ENCODE peak calls at places on chromosomes 6 and 20, in four cellular contexts. S is K562, G is HCT116, P is H1. L is an unnamed sample.

GRCh38 chr6:166697113-166697512 is 70.1 kb upstream of the RPS6KA2 start:
- DNase-seq in S (no peak), G (no peak), P (no peak), L (no peak)

GRCh38 chr6:128397996-128398395 is 122.4 kb downstream of the PTPRK start:
- DNase-seq in S (no peak), G (no peak), P (no peak), L (no peak)

GRCh38 chr6:112967974-112968373 is 620.8 kb downstream of the RFPL4B start:
- DNase-seq in S (no peak), G (no peak), P (no peak), L (no peak)

GRCh38 chr6:82711105-82711829 is 347.6 kb downstream of the TPBG start:
- DNase-seq in S (no peak), G (no peak), P (no peak), L (no peak)

GRCh38 chr6:143097224-143097795 is 36.6 kb downstream of the AIG1 start:
- DNase-seq in S (no peak), G (no peak), P (no peak), L (no peak)

GRCh38 chr20:20697325-20697845 is 15.1 kb downstream of the RALGAPA2 start:
- DNase-seq in S (no peak), G (no peak), P (no peak), L (no peak)

GRCh38 chr6:75090574-75090973 is 115.3 kb downstream of the COL12A1 start:
- DNase-seq in S (no peak), G (no peak), P (no peak), L (no peak)

GRCh38 chr6:157885211-157885788 is 62.3 kb downstream of the SNX9 start:
- DNase-seq in S (no peak), G (no peak), P (no peak), L (no peak)

GRCh38 chr6:141989706-141989959 is 143.1 kb upstream of the GJE1 start:
- DNase-seq in S (no peak), G (no peak), P (no peak), L (no peak)

GRCh38 chr6:95352064-95352463 is 225.3 kb upstream of the MANEA start:
- DNase-seq in S (no peak), G (peak; percentile 3), P (no peak), L (no peak)

GRCh38 chr6:8658391-8658790 is 223.0 kb upstream of the SLC35B3 start:
- DNase-seq in S (no peak), G (no peak), P (no peak), L (no peak)

GRCh38 chr6:72140795-72141194 is 254.4 kb downstream of the RIMS1 start:
- DNase-seq in S (no peak), G (no peak), P (no peak), L (no peak)

GRCh38 chr6:53730767-53731166 is 64.0 kb upstream of the LRRC1 start:
- DNase-seq in S (no peak), G (no peak), P (no peak), L (no peak)

GRCh38 chr6:44022296-44022661 is 105.0 kb downstream of the MRPL14 start:
- DNase-seq in S (no peak), G (no peak), P (no peak), L (no peak)

GRCh38 chr6:15877245-15877644 is 214.4 kb upstream of the DTNBP1 start:
- DNase-seq in S (no peak), G (no peak), P (no peak), L (no peak)

GRCh38 chr20:57281900-57282299 is 15.5 kb upstream of the BMP7 start:
- DNase-seq in S (no peak), G (no peak), P (no peak), L (no peak)

GRCh38 chr6:118558811-118559217 is 10.7 kb downstream of the PLN start:
- DNase-seq in S (no peak), G (no peak), P (no peak), L (no peak)

GRCh38 chr6:41785254-41785653 is 2.2 kb upstream of the TOMM6 start:
- DNase-seq in S (no peak), G (no peak), P (no peak), L (no peak)

GRCh38 chr6:83378621-83379388 is 52.0 kb downstream of the ME1 start:
- DNase-seq in S (no peak), G (no peak), P (no peak), L (no peak)

GRCh38 chr6:150001295-150001990 is 23.9 kb downstream of the RAET1L start:
- DNase-seq in S (no peak), G (no peak), P (no peak), L (no peak)

GRCh38 chr6:138499303-138499991 is at the start of gene NHSL1:
- DNase-seq in S (no peak), G (no peak), P (no peak), L (no peak)

GRCh38 chr6:47651505-47651944 is 46.9 kb upstream of the ADGRF4 start:
- DNase-seq in S (no peak), G (no peak), P (no peak), L (no peak)

GRCh38 chr6:166101819-166102419 is 65.7 kb downstream of the TBXT start:
- DNase-seq in S (no peak), G (no peak), P (no peak), L (no peak)

GRCh38 chr6:13648850-13649249 is 33.7 kb downstream of the NOL7 start:
- DNase-seq in S (no peak), G (no peak), P (no peak), L (no peak)

GRCh38 chr6:163226181-163226835 is 188.2 kb upstream of the QKI start:
- DNase-seq in S (no peak), G (no peak), P (no peak), L (no peak)

GRCh38 chr6:83729871-83730270 is 21.0 kb upstream of the SNAP91 start:
- DNase-seq in S (no peak), G (no peak), P (no peak), L (no peak)

GRCh38 chr6:68240731-68241130 is 394.4 kb upstream of the ADGRB3 start:
- DNase-seq in S (no peak), G (no peak), P (no peak), L (no peak)

GRCh38 chr20:4519530-4519929 is 202.2 kb upstream of the PRND start:
- DNase-seq in S (peak; percentile 9), G (no peak), P (no peak), L (peak; percentile 15)

GRCh38 chr20:58870293-58871014 is 17.9 kb downstream of the GNAS start:
- DNase-seq in S (peak; percentile 78), G (no peak), P (no peak), L (peak; percentile 80)

GRCh38 chr6:43509142-43509983 is 783 bp downstream of the LRRC73 start:
- DNase-seq in S (peak; percentile 38), G (no peak), P (no peak), L (peak; percentile 66)

GRCh38 chr6:65852369-65852852 is 145.4 kb upstream of the EYS start:
- DNase-seq in S (no peak), G (no peak), P (no peak), L (no peak)

DNA sequence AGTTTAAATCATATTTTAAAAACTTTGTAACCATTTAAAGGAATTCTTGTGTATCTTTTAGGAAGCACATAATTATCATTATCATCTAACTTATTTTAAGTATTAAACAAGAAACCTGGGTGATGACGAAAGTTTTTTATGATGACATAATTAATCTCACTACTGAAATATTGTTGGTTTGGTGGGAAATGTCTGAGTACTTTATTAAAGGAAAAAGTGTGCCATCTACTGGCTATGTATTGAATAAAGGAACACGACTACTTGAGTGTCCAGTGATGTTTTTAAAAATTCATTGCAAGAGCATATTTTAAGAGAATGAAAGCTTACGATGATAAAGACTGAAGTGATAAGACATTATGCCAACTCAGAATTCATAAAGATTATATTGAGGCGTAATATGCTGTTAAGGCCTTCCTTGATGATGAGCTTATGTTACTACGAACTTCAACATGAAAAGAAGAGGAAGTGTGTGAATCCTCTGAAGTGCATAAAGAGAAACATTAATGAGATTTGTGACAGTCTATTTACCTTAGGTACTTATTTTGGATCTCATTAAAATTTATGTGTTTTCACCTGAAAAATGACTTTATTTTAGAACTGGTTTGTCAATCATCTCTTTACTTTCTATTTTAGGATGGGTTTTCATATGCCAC is 12.0 kb upstream of the TRMT11 start:
- DNase-seq in S (peak; percentile 39), G (peak; percentile 46), P (no peak), L (peak; percentile 34)
- TF ChIP-seq CTCF in S (peak; percentile 45), G (peak; percentile 52), P (no peak), L (peak; percentile 74)

DNA sequence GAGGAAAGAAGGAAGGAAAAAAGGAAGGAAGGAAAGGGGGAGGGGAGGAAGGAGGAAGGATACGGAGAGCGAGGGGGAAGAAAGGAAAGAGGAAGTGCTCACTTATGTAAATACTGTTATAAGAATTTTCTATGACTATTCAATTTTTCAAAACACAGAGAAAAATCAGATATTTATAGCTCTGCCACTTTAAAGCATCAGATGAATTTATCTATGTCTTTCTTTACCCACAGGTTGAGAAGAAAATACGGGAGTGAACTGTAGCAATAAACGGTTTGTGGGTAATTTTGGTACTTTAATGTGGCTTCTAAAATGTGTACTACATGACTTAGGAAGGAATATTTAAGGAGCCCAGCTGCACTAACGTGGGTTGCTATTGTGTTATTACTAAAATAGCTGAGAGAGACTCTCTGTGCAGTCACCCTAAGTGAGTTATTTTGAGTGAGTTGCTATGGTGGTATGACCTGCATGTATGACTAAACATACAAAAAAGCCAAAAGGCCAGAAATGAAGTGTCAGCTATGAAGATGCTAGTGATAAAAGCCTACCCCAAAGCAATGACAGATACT is 225.5 kb downstream of the SOD2 start:
- DNase-seq in S (no peak), G (no peak), P (no peak), L (no peak)
- TF ChIP-seq JUND in S (no peak), G (no peak), P (no peak), L (no peak)

GRCh38 chr6:108592371-108593337 is 31.9 kb downstream of the FOXO3 start:
- DNase-seq in S (peak; percentile 25), G (no peak), P (no peak), L (no peak)
- H3K27ac ChIP-seq in S (no peak overlapping the region), G (no peak overlapping the region), P (no peak overlapping the region), L (no peak overlapping the region)

DNA sequence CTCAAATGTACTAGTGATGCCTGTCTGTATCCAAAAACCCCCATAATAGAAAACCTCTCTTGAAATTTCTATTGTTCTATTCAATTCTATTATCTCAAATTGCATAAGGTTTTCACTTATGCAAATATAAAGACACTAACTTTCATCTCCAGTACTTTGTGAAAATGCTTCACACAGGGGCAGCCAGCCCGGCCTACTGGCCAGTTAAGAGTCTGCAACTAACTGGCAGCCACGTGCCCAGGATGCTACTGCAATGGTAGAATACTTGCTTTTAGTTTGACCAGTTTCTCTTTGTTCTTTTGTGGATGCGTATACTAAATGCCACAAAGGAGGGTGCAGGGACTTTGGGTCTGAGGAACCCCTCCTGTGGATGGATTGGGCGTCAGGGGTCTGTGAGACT is 557.9 kb upstream of the JAG1 start:
- DNase-seq in S (no peak), G (no peak), P (no peak), L (no peak)
- TF ChIP-seq CTCF in S (no peak), G (no peak), P (no peak), L (no peak)

GRCh38 chr20:38112249-38112942 is 52.7 kb downstream of the TGM2 start:
- DNase-seq in S (no peak), G (no peak), P (no peak), L (no peak)
- TF ChIP-seq JUND in S (no peak), G (no peak), P (no peak), L (no peak)

GRCh38 chr20:46073024-46073423 is 16.7 kb downstream of the NCOA5 start:
- DNase-seq in S (no peak), G (no peak), P (no peak), L (no peak)

GRCh38 chr20:46074006-46074405 is 15.8 kb downstream of the NCOA5 start:
- DNase-seq in S (no peak), G (no peak), P (no peak), L (no peak)

GRCh38 chr20:46071573-46071972 is 18.2 kb downstream of the NCOA5 start:
- DNase-seq in S (no peak), G (no peak), P (no peak), L (no peak)

GRCh38 chr20:46073443-46073842 is 16.3 kb downstream of the NCOA5 start:
- DNase-seq in S (no peak), G (no peak), P (no peak), L (no peak)

GRCh38 chr20:46070215-46070910 is 19.4 kb downstream of the NCOA5 start:
- DNase-seq in S (no peak), G (no peak), P (no peak), L (no peak)
- H3K27ac ChIP-seq in S (no peak overlapping the region), G (no peak overlapping the region), P (no peak overlapping the region), L (peak overlapping the region; percentile 14)

L was measured in SK-N-SH.